ENCODE peak calls at places on chromosomes 6 and 20, in four cellular contexts. R is spleen, C is fibroblast of lung, M is DND-41. Q is an unnamed sample.

GRCh38 chr20:33753763-33754162 is 22.0 kb downstream of the ZNF341 start:
- DNase-seq in C (peak; percentile 22), R (no peak), M (no peak), Q (peak; percentile 25)

GRCh38 chr20:33304046-33304445 is 21.0 kb downstream of the BPIFB1 start:
- DNase-seq in M (no peak), C (no peak), R (no peak), Q (no peak)

GRCh38 chr6:36701401-36701991 is 3.9 kb downstream of the RAB44 start:
- DNase-seq in R (peak; percentile 64), M (no peak), C (no peak), Q (peak; percentile 52)

GRCh38 chr6:47700051-47700450 is 1.7 kb downstream of the ADGRF4 start:
- DNase-seq in M (no peak), R (no peak), C (peak; percentile 11), Q (peak; percentile 100)

GRCh38 chr6:89640804-89641203 is 2.3 kb upstream of the LYRM2 start:
- DNase-seq in C (no peak), M (no peak), R (no peak), Q (peak; percentile 60)

GRCh38 chr6:25315194-25315593 is 36.0 kb downstream of the CARMIL1 start:
- DNase-seq in C (no peak), R (no peak), M (no peak), Q (no peak)

GRCh38 chr6:135385299-135385698 is 112.2 kb downstream of the AHI1 start:
- DNase-seq in M (no peak), R (no peak), C (no peak), Q (no peak)

GRCh38 chr6:24763578-24763977 is 11.2 kb upstream of the GMNN start:
- DNase-seq in C (no peak), M (no peak), R (no peak), Q (peak; percentile 49)

GRCh38 chr6:149614352-149614751 is 34.2 kb downstream of the KATNA1 start:
- DNase-seq in R (no peak), C (peak; percentile 17), M (no peak), Q (peak; percentile 82)

GRCh38 chr20:22489614-22490286 is 94.6 kb downstream of the FOXA2 start:
- DNase-seq in C (no peak), M (no peak), R (no peak), Q (peak; percentile 18)

GRCh38 chr6:72580281-72580940 is 41.5 kb upstream of the KCNQ5 start:
- DNase-seq in R (no peak), C (peak; percentile 87), M (no peak), Q (peak; percentile 82)

GRCh38 chr20:33859157-33859695 is 48.1 kb downstream of the CHMP4B start:
- DNase-seq in C (no peak), M (peak; percentile 49), R (no peak), Q (no peak)

GRCh38 chr6:40796280-40797223 is 209.4 kb upstream of the LRFN2 start:
- DNase-seq in C (no peak), M (no peak), R (no peak), Q (no peak)

GRCh38 chr6:80789912-80790635 is 683.6 kb downstream of the BCKDHB start:
- DNase-seq in R (no peak), C (peak; percentile 39), M (no peak), Q (peak; percentile 3)
- H3K4me3 ChIP-seq in R (no peak overlapping the region), C (no peak overlapping the region), M (no peak overlapping the region), Q (no peak overlapping the region)

DNA sequence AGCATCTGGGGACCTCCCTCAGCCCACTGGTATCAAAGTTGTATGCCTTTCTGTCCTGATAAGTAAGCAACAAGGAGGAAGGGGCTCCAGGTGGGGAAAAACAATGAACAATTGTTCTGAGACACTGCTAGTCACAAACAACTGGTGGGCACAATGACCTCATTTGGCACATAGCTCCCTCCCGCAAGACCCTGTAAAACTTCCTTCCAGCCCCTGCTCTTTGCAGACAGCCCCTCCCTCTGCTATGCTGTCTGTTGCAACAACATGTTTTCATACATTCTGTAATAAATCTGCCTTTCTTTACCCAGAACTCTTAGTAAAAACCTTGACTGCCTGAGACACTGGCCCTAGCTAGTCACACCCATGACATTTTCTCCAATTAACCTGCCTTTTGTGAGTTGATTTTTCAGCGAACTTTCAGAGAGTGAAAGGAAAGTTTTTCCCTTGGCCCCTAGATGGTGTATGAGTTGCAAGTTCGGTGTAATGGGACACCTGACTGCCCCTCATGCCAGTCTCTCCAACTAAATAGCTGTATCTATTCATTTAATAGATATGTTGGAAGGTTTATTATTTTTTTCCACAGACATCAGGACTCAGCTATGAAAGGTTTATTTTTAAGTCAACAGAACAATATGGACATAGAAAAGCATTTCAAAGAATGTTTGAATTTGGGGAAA is 142.3 kb upstream of the SLC22A16 start:
- DNase-seq in C (peak; percentile 15), R (no peak), M (no peak), Q (no peak)
- TF ChIP-seq CTCF in C (peak; percentile 17), R (no peak), M (peak; percentile 23), Q (no peak)

GRCh38 chr6:29025927-29026585 is 18.9 kb downstream of the OR2W1 start:
- DNase-seq in M (no peak), R (no peak), C (no peak), Q (no peak)
- H3K27me3 ChIP-seq in M (peaks cover 5% of the 10 kb centered on the region), R (peaks cover 68% of the 10 kb centered on the region), C (no peaks in the 10 kb centered on the region), Q (no peaks in the 10 kb centered on the region)

GRCh38 chr20:4813839-4814695 is 92.4 kb downstream of the PRND start:
- DNase-seq in R (peak; percentile 88), M (peak; percentile 18), C (no peak), Q (peak; percentile 6)

GRCh38 chr20:4812641-4813075 is 90.9 kb downstream of the PRND start:
- DNase-seq in C (no peak), M (peak; percentile 10), R (peak; percentile 87), Q (no peak)

GRCh38 chr20:4812216-4812615 is 90.5 kb downstream of the PRND start:
- DNase-seq in M (no peak), R (no peak), C (no peak), Q (no peak)

GRCh38 chr20:4814696-4815252 is 93.1 kb downstream of the PRND start:
- DNase-seq in R (peak; percentile 93), C (no peak), M (no peak), Q (no peak)

DNA sequence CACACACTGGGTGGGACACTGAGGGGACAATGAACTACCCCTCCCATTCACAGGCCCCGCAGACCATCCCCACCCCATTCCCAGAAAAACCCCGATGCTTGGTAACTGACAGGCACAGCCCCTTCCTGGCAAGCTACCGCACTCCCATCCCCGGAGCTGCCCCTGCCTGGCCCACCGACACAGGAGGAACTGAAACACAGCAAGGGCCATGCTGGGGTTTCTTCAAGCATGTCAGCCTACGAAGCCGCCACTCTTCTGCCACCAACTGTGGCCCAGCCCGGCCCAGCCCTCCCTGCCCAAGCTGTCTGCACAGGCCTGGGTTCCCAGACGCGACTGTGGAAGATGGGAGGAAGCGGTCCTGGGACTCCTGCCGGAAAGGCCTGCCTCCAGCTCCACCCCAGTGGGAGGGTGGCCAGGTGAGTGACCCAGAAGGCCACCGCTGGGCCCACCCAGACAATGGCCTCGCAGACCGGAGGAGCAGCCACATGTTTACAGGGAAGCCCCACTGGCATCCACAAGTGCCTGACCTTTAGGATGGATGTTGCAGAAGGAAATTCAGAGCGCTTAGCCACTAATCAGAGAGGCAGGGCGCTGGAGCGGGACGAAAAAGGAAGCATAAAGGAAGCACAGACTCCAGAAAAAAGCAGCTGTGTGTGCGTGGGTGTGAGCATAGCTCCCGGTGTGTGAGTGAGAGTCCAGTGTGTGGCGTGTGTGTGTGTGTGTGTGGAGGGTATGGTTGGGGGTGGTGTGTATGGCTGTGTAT is 91.5 kb downstream of the PRND start:
- DNase-seq in R (peak; percentile 93), M (no peak), C (no peak), Q (no peak)
- H3K4me3 ChIP-seq in R (peak overlapping the region; percentile 67), M (no peak overlapping the region), C (no peak overlapping the region), Q (no peak overlapping the region)